ENCODE peak calls at places on chromosomes 16 and 17, in six cellular contexts. J, G, Y, X, D and U are unnamed samples.

GRCh38 chr17:15490634-15491261 is 23.3 kb upstream of the CDRT4 start:
- DNase-seq in X (no peak), D (no peak), G (peak), Y (no peak), J (peak), U (no peak)

GRCh38 chr17:77420804-77421634 is 280.2 kb downstream of the SEC14L1 start:
- DNase-seq in X (no peak), D (no peak), G (peak), J (peak), Y (no peak), U (no peak)

GRCh38 chr16:79093554-79093967 is 507.0 kb downstream of the MAF start:
- DNase-seq in Y (no peak), D (no peak), G (peak), J (no peak), X (no peak), U (peak)

GRCh38 chr17:82242977-82243647 is 14.3 kb downstream of the SLC16A3 start:
- DNase-seq in J (no peak), Y (peak), G (no peak), X (no peak), D (no peak), U (no peak)

GRCh38 chr16:25691519-25692091 is at the start of gene HS3ST4:
- DNase-seq in G (no peak), D (no peak), Y (no peak), X (peak), J (peak), U (no peak)

GRCh38 chr16:20016234-20016633 is 57.5 kb downstream of the GPR139 start:
- DNase-seq in X (no peak), D (no peak), J (no peak), Y (no peak), G (no peak), U (no peak)

GRCh38 chr17:74715144-74715543 is 2.4 kb upstream of the CD300LF start:
- DNase-seq in J (no peak), Y (peak), D (no peak), G (peak), X (no peak), U (no peak)

GRCh38 chr17:4500188-4500565 is 1.5 kb downstream of the SPNS2 start:
- DNase-seq in J (no peak), D (no peak), X (no peak), G (no peak), Y (no peak), U (no peak)

GRCh38 chr17:1490643-1491405 is 1.7 kb downstream of the MYO1C start:
- DNase-seq in Y (peak), J (peak), G (peak), D (no peak), X (peak), U (peak)

GRCh38 chr16:55351936-55352335 is 27.9 kb downstream of the IRX6 start:
- DNase-seq in Y (peak), J (no peak), D (no peak), X (no peak), G (no peak), U (no peak)

GRCh38 chr16:69497876-69498596 is 67.7 kb upstream of the NFAT5 start:
- DNase-seq in D (no peak), X (no peak), Y (no peak), G (no peak), J (no peak), U (no peak)

GRCh38 chr17:29091591-29092291 is 48.8 kb downstream of the PIPOX start:
- DNase-seq in D (no peak), Y (no peak), J (no peak), G (no peak), X (no peak), U (no peak)

GRCh38 chr16:4059969-4060368 is 56.3 kb downstream of the ADCY9 start:
- DNase-seq in Y (no peak), X (no peak), D (no peak), G (no peak), J (no peak), U (no peak)

GRCh38 chr16:48232459-48233040 is 11.6 kb upstream of the LONP2 start:
- DNase-seq in Y (no peak), G (no peak), X (no peak), J (no peak), D (no peak), U (no peak)

GRCh38 chr17:15083225-15083624 is 181.9 kb downstream of the PMP22 start:
- DNase-seq in X (no peak), D (no peak), G (no peak), J (no peak), Y (no peak), U (no peak)

GRCh38 chr16:31471875-31472558 is at the start of gene TGFB1I1:
- DNase-seq in J (peak), X (no peak), G (no peak), D (no peak), Y (no peak), U (no peak)

GRCh38 chr17:56185905-56186783 is 32.9 kb downstream of the ANKFN1 start:
- DNase-seq in Y (no peak), G (no peak), J (no peak), X (no peak), D (no peak), U (no peak)

GRCh38 chr16:72991211-72991610 is 56.7 kb downstream of the ZFHX3 start:
- DNase-seq in Y (no peak), G (no peak), X (no peak), D (no peak), J (no peak), U (no peak)

GRCh38 chr16:72988568-72988967 is 59.4 kb downstream of the ZFHX3 start:
- DNase-seq in D (no peak), X (no peak), J (no peak), G (no peak), Y (no peak), U (no peak)

GRCh38 chr16:72989203-72989991 is 58.5 kb downstream of the ZFHX3 start:
- DNase-seq in X (no peak), D (no peak), Y (no peak), G (no peak), J (no peak), U (no peak)

GRCh38 chr16:72990571-72990970 is 57.4 kb downstream of the ZFHX3 start:
- DNase-seq in D (no peak), G (no peak), Y (no peak), J (no peak), X (no peak), U (no peak)

DNA sequence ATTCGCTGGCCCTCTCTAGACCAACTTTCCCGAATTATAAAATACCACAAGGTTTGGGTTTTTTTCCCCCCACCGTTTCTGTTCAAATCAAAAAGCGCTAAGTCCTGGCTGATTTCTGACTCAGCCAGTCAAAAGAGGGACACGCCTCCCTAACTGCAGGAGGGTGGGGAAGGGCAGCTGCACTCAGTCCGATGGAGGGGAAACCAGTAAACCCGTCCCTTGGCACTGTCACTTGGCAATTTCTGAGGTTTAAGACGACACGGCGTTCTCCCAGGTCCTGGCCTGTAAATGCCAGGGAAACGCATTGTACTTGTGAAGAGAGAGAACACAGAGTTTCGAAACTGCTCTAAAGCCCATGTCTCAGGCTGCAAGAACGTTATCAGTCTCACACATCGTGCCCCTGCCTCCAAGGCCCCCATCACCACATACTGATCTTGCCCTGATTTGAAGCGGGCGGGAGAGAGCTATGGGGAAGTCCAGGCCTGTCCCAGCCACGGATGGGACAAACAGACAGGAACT is 57.9 kb downstream of the ZFHX3 start:
- DNase-seq in D (no peak), Y (no peak), X (no peak), J (no peak), G (no peak), U (no peak)
- TF ChIP-seq POLR2A in D (no peak), Y (no peak), X (no peak), J (no peak), G (no peak), U (no peak)

GRCh38 chr16:57649846-57650245 is 18.3 kb upstream of the ADGRG3 start:
- DNase-seq in X (no peak), G (no peak), Y (no peak), D (no peak), J (no peak), U (no peak)

GRCh38 chr16:57648125-57648524 is 19.7 kb downstream of the ADGRG1 start:
- DNase-seq in D (peak), X (no peak), Y (no peak), J (no peak), G (no peak), U (no peak)

GRCh38 chr16:57649443-57649751 is 18.7 kb upstream of the ADGRG3 start:
- DNase-seq in Y (no peak), G (no peak), X (no peak), D (no peak), J (no peak), U (no peak)

GRCh38 chr16:57647136-57647875 is 18.9 kb downstream of the ADGRG1 start:
- DNase-seq in D (no peak), X (no peak), J (no peak), Y (no peak), G (no peak), U (no peak)

GRCh38 chr16:57648590-57649442 is 19.3 kb upstream of the ADGRG3 start:
- DNase-seq in X (peak), J (peak), D (peak), Y (peak), G (peak), U (peak)
- TF ChIP-seq TAF1 in X (no peak), J (no peak), D (no peak), Y (no peak), G (no peak), U (no peak)

GRCh38 chr17:43170140-43170765 is 761 bp upstream of the NBR1 start:
- DNase-seq in Y (peak), G (peak), J (peak), X (peak), D (peak), U (peak)

GRCh38 chr17:43170766-43171681 is at the start of gene NBR1:
- DNase-seq in X (peak), G (peak), J (peak), D (peak), Y (peak), U (peak)

GRCh38 chr17:43169561-43170139 is 1.4 kb upstream of the NBR1 start:
- DNase-seq in G (peak), X (peak), Y (peak), J (no peak), D (no peak), U (no peak)

GRCh38 chr17:43175213-43176118 is 4.5 kb downstream of the NBR1 start:
- DNase-seq in J (no peak), X (no peak), Y (peak), G (no peak), D (no peak), U (no peak)

DNA sequence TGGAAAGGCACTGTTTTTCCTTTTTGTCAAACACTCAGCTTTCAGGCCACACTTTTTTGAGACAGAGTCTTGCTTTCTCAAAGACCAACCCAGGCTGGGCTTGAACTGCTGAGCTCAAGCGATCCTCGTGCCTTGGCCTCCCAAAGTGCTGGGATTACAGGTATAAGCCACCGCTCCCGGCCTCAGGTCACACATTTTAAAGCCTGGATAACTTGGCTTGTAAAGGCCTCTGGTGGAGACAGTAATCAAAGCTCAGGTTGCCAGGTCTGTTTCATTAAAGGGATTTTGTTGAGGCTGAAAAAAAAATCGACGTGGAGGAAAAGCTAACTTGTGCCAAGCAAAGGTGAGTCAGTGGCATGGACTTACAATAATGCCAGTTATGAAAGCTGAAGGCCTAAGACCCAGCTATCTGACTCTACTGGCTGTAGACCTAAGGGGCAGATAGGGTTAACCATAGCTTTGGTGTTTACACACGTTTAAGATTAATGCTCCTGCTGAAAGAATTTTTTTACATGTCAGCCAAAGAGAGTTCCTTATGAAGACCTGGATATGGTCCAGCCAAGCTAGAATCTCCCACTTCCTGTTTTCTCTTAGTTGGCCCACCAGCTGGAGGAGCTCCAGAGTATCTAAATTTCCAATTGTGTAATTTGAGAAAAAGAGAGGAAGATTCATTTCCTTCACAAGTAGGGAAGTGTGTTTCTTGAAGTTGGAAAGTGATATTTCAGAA is 910 bp downstream of the NBR1 start:
- DNase-seq in X (no peak), D (no peak), J (no peak), Y (peak), G (peak), U (no peak)
- TF ChIP-seq POLR2A in X (no peak), D (no peak), J (no peak), Y (no peak), G (no peak), U (no peak)

GRCh38 chr16:86199182-86199581 is 300.2 kb downstream of the IRF8 start:
- DNase-seq in X (no peak), D (no peak), G (no peak), Y (no peak), J (no peak), U (no peak)

GRCh38 chr16:86196687-86197391 is 297.9 kb downstream of the IRF8 start:
- DNase-seq in D (no peak), X (no peak), G (no peak), Y (no peak), J (no peak), U (no peak)

GRCh38 chr16:86193528-86194193 is 294.7 kb downstream of the IRF8 start:
- DNase-seq in G (no peak), D (no peak), Y (no peak), X (no peak), J (no peak), U (no peak)

GRCh38 chr16:86198201-86199118 is 299.5 kb downstream of the IRF8 start:
- DNase-seq in Y (no peak), J (no peak), G (no peak), X (no peak), D (no peak), U (no peak)

GRCh38 chr16:86195863-86196630 is 297.1 kb downstream of the IRF8 start:
- DNase-seq in X (no peak), Y (peak), D (no peak), J (no peak), G (no peak), U (no peak)
- TF ChIP-seq TAF1 in X (no peak), Y (no peak), D (no peak), J (no peak), G (no peak), U (no peak)

GRCh38 chr17:17228521-17229279 is 8.3 kb downstream of the FLCN start:
- DNase-seq in G (no peak), Y (no peak), X (no peak), D (no peak), J (no peak), U (no peak)
- TF ChIP-seq POLR2A in G (no peak), Y (no peak), X (no peak), D (no peak), J (no peak), U (no peak)

DNA sequence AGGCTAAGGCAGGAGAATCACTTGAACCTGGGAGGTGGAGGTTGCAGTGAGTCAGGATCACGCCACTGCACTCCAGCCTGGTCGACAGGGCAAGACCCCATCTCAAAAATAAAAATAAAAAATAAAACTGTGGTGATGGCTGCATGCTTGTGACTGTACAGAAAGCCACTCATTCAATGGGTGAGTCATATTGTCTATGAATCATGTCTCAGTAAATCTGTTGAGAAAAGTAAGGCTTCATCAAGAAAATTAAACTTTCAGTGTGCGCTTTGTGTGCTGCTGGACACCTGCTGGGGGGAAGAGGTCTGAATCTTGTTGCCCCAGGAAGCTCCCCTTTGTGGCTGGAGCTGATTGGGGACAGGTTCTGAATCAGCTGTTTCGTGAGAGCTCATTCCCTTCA is 11.3 kb downstream of the NUBP1 start:
- DNase-seq in J (no peak), D (no peak), G (no peak), Y (no peak), X (no peak), U (no peak)
- TF ChIP-seq TAF1 in J (no peak), D (no peak), G (no peak), Y (no peak), X (no peak), U (no peak)

DNA sequence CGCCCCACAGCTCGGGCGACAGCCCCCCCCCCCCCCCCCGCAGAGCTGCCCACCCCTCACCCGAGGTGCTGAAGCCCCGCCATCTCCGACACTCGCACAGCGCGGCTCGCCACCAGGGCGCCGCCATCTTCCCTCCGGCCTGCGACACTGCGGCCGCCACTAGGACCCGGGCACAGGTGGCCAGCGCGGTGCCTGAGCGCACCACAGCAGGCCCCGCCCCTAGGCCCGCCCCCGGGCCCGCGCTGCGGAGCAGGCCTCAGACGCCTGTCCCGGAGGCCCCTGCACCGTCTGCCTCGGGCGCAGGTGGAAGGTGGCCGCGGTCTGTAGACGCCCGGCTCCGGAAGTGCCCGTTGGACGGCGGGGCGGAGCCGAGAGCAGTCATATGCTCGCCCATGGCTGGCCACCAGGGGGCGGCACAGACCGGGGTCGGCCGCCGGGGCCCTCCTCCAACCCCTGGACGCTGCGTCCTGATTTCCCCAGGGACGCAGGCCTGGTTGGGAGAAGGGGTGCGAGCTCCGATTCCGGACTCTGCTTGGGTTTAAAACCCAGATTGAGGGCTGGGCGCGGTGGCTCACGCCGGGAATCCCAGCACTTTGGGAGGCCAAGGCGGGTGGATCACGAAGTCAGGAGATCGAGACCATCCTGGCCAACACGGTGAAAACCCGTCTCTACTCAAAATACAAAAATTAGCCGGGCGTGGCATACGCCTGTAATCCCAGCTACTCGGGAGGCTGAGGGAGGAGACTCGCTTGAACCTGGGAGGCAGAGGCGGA is at the start of gene MRPL38:
- DNase-seq in D (peak), G (peak), J (peak), X (peak), Y (peak), U (peak)
- TF ChIP-seq POLR2A in D (peak), G (peak), J (no peak), X (peak), Y (peak), U (peak)

DNA sequence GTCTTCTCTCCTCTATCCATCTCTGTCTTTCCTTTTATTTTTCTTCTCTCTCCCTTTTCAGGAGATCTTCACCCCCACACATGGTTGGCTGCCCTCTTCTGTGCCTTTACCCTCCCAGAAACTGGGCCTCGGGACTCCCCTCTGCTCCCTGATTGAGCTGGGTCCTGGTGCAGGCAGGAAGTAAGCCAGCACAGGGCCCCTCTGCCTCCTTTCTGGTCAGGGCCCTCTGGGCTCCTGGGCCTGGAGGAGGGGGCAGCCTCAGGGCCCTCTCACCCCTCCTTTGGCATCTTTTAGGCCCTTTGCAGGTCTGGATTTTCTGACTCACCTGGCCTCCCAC is 21.1 kb upstream of the TAC4 start:
- DNase-seq in G (no peak), X (no peak), J (no peak), D (no peak), Y (no peak), U (no peak)
- TF ChIP-seq TAF1 in G (no peak), X (no peak), J (no peak), D (no peak), Y (no peak), U (no peak)